ENCODE peak calls at places on chromosomes 3 and 15, in five cellular contexts. F, J, K, H and B are unnamed samples.

GRCh38 chr3:143753456-143753855 is 94.8 kb downstream of the SLC9A9 start:
- DNase-seq in F (no peak), J (no peak), K (no peak), H (no peak), B (no peak)

GRCh38 chr3:40211579-40211978 is 97.9 kb upstream of the EIF1B start:
- DNase-seq in F (peak), J (peak), K (peak), H (no peak), B (no peak)

GRCh38 chr3:1883489-1883888 is 215.2 kb upstream of the CNTN4 start:
- DNase-seq in F (no peak), J (no peak), K (no peak), H (no peak), B (no peak)

GRCh38 chr3:10648181-10648580 is 142.8 kb upstream of the ATP2B2 start:
- DNase-seq in F (no peak), J (no peak), K (no peak), H (no peak), B (no peak)

GRCh38 chr3:131795382-131796085 is 239.3 kb downstream of the CPNE4 start:
- DNase-seq in F (peak), J (peak), K (peak), H (peak), B (no peak)

GRCh38 chr15:25717116-25717755 is 145.9 kb downstream of the ATP10A start:
- DNase-seq in F (no peak), J (peak), K (no peak), H (no peak), B (no peak)

GRCh38 chr3:154464440-154465148 is 34.6 kb upstream of the GPR149 start:
- DNase-seq in F (no peak), J (peak), K (no peak), H (no peak), B (no peak)

GRCh38 chr15:40500584-40501330 is 30.0 kb downstream of the CHST14 start:
- DNase-seq in F (peak), J (no peak), K (no peak), H (no peak), B (no peak)

GRCh38 chr15:32919749-32920414 is 202.1 kb downstream of the GREM1 start:
- DNase-seq in F (peak), J (peak), K (peak), H (no peak), B (no peak)

GRCh38 chr3:120428904-120429303 is 21.9 kb downstream of the FSTL1 start:
- DNase-seq in F (peak), J (no peak), K (no peak), H (no peak), B (no peak)

GRCh38 chr3:155335955-155336354 is 42.5 kb upstream of the STRIT1 start:
- DNase-seq in F (no peak), J (no peak), K (no peak), H (no peak), B (no peak)

GRCh38 chr3:77190281-77190841 is 150.5 kb downstream of the ROBO2 start:
- DNase-seq in F (no peak), J (peak), K (peak), H (no peak), B (no peak)

GRCh38 chr3:189143321-189143720 is 28.4 kb upstream of the TPRG1 start:
- DNase-seq in F (peak), J (peak), K (peak), H (no peak), B (no peak)

GRCh38 chr15:73002509-73002908 is 49.8 kb upstream of the NEO1 start:
- DNase-seq in F (peak), J (peak), K (peak), H (no peak), B (no peak)

GRCh38 chr15:74383695-74384565 is 16.5 kb upstream of the CYP11A1 start:
- DNase-seq in F (no peak), J (peak), K (peak), H (no peak), B (no peak)

GRCh38 chr3:37819591-37819990 is 42.1 kb upstream of the CTDSPL start:
- DNase-seq in F (no peak), J (peak), K (no peak), H (no peak), B (no peak)

GRCh38 chr15:31362121-31362520 is 35.5 kb downstream of the KLF13 start:
- DNase-seq in F (no peak), J (no peak), K (no peak), H (no peak), B (no peak)

GRCh38 chr3:178684881-178685590 is 148.8 kb downstream of the KCNMB2 start:
- DNase-seq in F (no peak), J (peak), K (no peak), H (no peak), B (peak)

GRCh38 chr3:7207092-7207491 is 346.2 kb downstream of the GRM7 start:
- DNase-seq in F (no peak), J (no peak), K (no peak), H (no peak), B (no peak)

GRCh38 chr3:13301295-13301987 is 118.7 kb downstream of the NUP210 start:
- DNase-seq in F (peak), J (peak), K (peak), H (peak), B (peak)

GRCh38 chr3:101081990-101082389 is 88.8 kb upstream of the ABI3BP start:
- DNase-seq in F (no peak), J (no peak), K (peak), H (no peak), B (no peak)

GRCh38 chr15:53246996-53247395 is 456.9 kb upstream of the ONECUT1 start:
- DNase-seq in F (no peak), J (peak), K (no peak), H (no peak), B (no peak)

GRCh38 chr3:9951962-9952805 is at the start of gene PRRT3:
- DNase-seq in F (peak), J (peak), K (peak), H (no peak), B (no peak)

GRCh38 chr15:74449643-74450205 is 11.2 kb downstream of the UBL7 start:
- DNase-seq in F (no peak), J (no peak), K (no peak), H (no peak), B (no peak)

GRCh38 chr3:16844222-16844621 is 40.5 kb upstream of the PLCL2 start:
- DNase-seq in F (no peak), J (no peak), K (no peak), H (no peak), B (no peak)

GRCh38 chr3:192570757-192571156 is 156.6 kb downstream of the FGF12 start:
- DNase-seq in F (peak), J (peak), K (peak), H (no peak), B (no peak)

GRCh38 chr3:100536093-100536492 is 43.7 kb downstream of the TMEM45A start:
- DNase-seq in F (no peak), J (no peak), K (peak), H (no peak), B (no peak)

GRCh38 chr3:28376424-28376823 is 27.8 kb upstream of the AZI2 start:
- DNase-seq in F (no peak), J (peak), K (peak), H (no peak), B (no peak)

GRCh38 chr3:66073464-66074141 is 34.9 kb upstream of the MAGI1 start:
- DNase-seq in F (no peak), J (no peak), K (peak), H (no peak), B (no peak)

GRCh38 chr3:132006605-132007204 is 28.1 kb downstream of the CPNE4 start:
- DNase-seq in F (peak), J (no peak), K (peak), H (peak), B (peak)

GRCh38 chr3:105802073-105802706 is 66.6 kb downstream of the CBLB start:
- DNase-seq in F (no peak), J (no peak), K (peak), H (no peak), B (no peak)

GRCh38 chr3:57803647-57804081 is 47.6 kb downstream of the SLMAP start:
- DNase-seq in F (peak), J (peak), K (peak), H (peak), B (peak)

GRCh38 chr3:37453393-37454391 is 279.3 kb upstream of the LRRFIP2 start:
- DNase-seq in F (peak), J (peak), K (peak), H (no peak), B (no peak)